ENCODE peak calls at places on chromosomes 2 and 18, in five cellular contexts. P is GM04503; S is neural crest cell; Q is NCI-H2081; T is activated naive CD8-positive, alpha-beta T cell treated with anti-CD3 and anti-CD28 coated beads, Interleukin-2, amount 50 U/mL, for 24 hours. K is an unnamed sample.

GRCh38 chr2:8999047-8999446 is 4.4 kb downstream of the MBOAT2 start:
- DNase-seq in P (no peak), S (no peak), T (no peak), Q (peak), K (no peak)

GRCh38 chr2:64919261-64919660 is 69.9 kb upstream of the SLC1A4 start:
- DNase-seq in T (no peak), S (no peak), P (no peak), Q (no peak), K (no peak)

GRCh38 chr2:113910110-113910717 is 20.3 kb downstream of the ACTR3 start:
- DNase-seq in S (no peak), T (peak), Q (no peak), P (no peak), K (no peak)

GRCh38 chr2:38603402-38604265 is 906 bp upstream of the HNRNPLL start:
- DNase-seq in P (no peak), S (peak), T (peak), Q (peak), K (peak)

GRCh38 chr2:105777506-105778343 is 33.0 kb downstream of the NCK2 start:
- DNase-seq in T (no peak), P (no peak), Q (no peak), S (no peak), K (no peak)

GRCh38 chr18:54004828-54005227 is 219.6 kb downstream of the MBD2 start:
- DNase-seq in P (no peak), T (no peak), S (no peak), Q (no peak), K (no peak)

GRCh38 chr2:107685587-107685986 is 141.1 kb upstream of the RGPD4 start:
- DNase-seq in S (no peak), P (no peak), Q (peak), T (no peak), K (no peak)

GRCh38 chr18:9437049-9437448 is 38.3 kb upstream of the RALBP1 start:
- DNase-seq in P (peak), Q (no peak), T (no peak), S (no peak), K (no peak)

GRCh38 chr2:230412846-230413245 is 3.2 kb upstream of the SP100 start:
- DNase-seq in S (no peak), Q (no peak), T (no peak), P (no peak), K (no peak)

GRCh38 chr18:75132931-75133525 is 75.9 kb downstream of the PTGR3 start:
- DNase-seq in S (no peak), T (no peak), P (no peak), Q (no peak), K (no peak)

GRCh38 chr2:168037772-168038171 is 209.6 kb downstream of the STK39 start:
- DNase-seq in P (no peak), S (no peak), Q (no peak), T (no peak), K (no peak)

GRCh38 chr2:26035110-26035728 is 1.3 kb downstream of the RAB10 start:
- DNase-seq in Q (no peak), S (no peak), T (no peak), P (no peak), K (no peak)

GRCh38 chr18:53490019-53490418 is 734.5 kb downstream of the MBD2 start:
- DNase-seq in Q (no peak), P (no peak), S (no peak), T (no peak), K (no peak)

GRCh38 chr2:216829533-216829932 is 30.3 kb downstream of the TNP1 start:
- DNase-seq in Q (peak), S (no peak), P (peak), T (no peak), K (peak)

GRCh38 chr2:146762786-146763185 is 1082.0 kb upstream of the ACVR2A start:
- DNase-seq in Q (no peak), T (no peak), S (no peak), P (no peak), K (no peak)

GRCh38 chr2:157751462-157752058 is 122.9 kb upstream of the ACVR1C start:
- DNase-seq in P (no peak), T (peak), S (no peak), Q (peak), K (no peak)

GRCh38 chr2:237983922-237984321 is 17.1 kb downstream of the UBE2F start:
- DNase-seq in S (no peak), Q (no peak), P (no peak), T (no peak), K (no peak)

GRCh38 chr2:68449395-68449678 is 17.8 kb downstream of the FBXO48 start:
- DNase-seq in S (no peak), T (no peak), P (no peak), Q (no peak), K (no peak)

GRCh38 chr2:170314744-170315447 is 136.9 kb downstream of the MYO3B start:
- DNase-seq in T (no peak), P (no peak), Q (peak), S (no peak), K (no peak)

GRCh38 chr2:196170202-196170680 is 1.1 kb downstream of the STK17B start:
- DNase-seq in T (peak), P (no peak), Q (peak), S (no peak), K (no peak)

GRCh38 chr18:58247363-58247834 is 203.4 kb downstream of the NEDD4L start:
- DNase-seq in S (no peak), P (no peak), Q (no peak), T (no peak), K (no peak)

K was measured in NCI-H1436.